ENCODE peak calls at places on chromosome 15, in six cellular contexts. Z, R, D, V, G and I are unnamed samples.

GRCh38 chr15:100725121-100726069 is 123.0 kb downstream of the ASB7 start:
- DNase-seq in Z (no peak), R (no peak), D (peak; percentile 95), G (no peak), V (no peak), I (peak; percentile 84)

GRCh38 chr15:69648215-69648614 is 195.6 kb downstream of the RPLP1 start:
- DNase-seq in V (no peak), Z (no peak), G (no peak), D (no peak), R (no peak), I (no peak)

GRCh38 chr15:57992761-57993295 is 72.7 kb downstream of the ALDH1A2 start:
- DNase-seq in R (no peak), G (no peak), Z (no peak), D (no peak), V (no peak), I (no peak)

GRCh38 chr15:32856753-32857152 is 138.9 kb downstream of the GREM1 start:
- DNase-seq in R (no peak), Z (no peak), V (no peak), G (no peak), D (peak; percentile 96), I (no peak)

GRCh38 chr15:55254916-55255679 is 34.5 kb downstream of the RAB27A start:
- DNase-seq in R (no peak), G (no peak), V (no peak), D (no peak), Z (no peak), I (no peak)

GRCh38 chr15:86231864-86232801 is 152.5 kb downstream of the AGBL1 start:
- DNase-seq in R (no peak), Z (peak; percentile 28), V (no peak), D (peak; percentile 31), G (no peak), I (no peak)

GRCh38 chr15:62619105-62619504 is 423.4 kb upstream of the TPM1 start:
- DNase-seq in V (no peak), D (peak; percentile 43), G (no peak), R (no peak), Z (no peak), I (no peak)

GRCh38 chr15:70566047-70566835 is 197.1 kb downstream of the UACA start:
- DNase-seq in V (no peak), D (peak; percentile 25), G (no peak), R (no peak), Z (no peak), I (no peak)

GRCh38 chr15:94205366-94205765 is 26.0 kb upstream of the MCTP2 start:
- DNase-seq in D (peak; percentile 17), Z (no peak), R (no peak), V (peak; percentile 50), G (no peak), I (no peak)

GRCh38 chr15:88529021-88529630 is 17.4 kb downstream of the DET1 start:
- DNase-seq in Z (no peak), D (no peak), G (no peak), V (peak; percentile 11), R (no peak), I (no peak)

GRCh38 chr15:65812921-65813320 is 20.8 kb upstream of the DENND4A start:
- DNase-seq in V (no peak), G (no peak), D (no peak), Z (no peak), R (no peak), I (no peak)

GRCh38 chr15:69988541-69989225 is 109.0 kb downstream of the TLE3 start:
- DNase-seq in G (no peak), D (no peak), Z (no peak), R (no peak), V (no peak), I (no peak)

GRCh38 chr15:51731549-51732267 is 5.7 kb downstream of the LYSMD2 start:
- DNase-seq in G (no peak), D (peak; percentile 50), V (no peak), R (no peak), Z (no peak), I (no peak)

GRCh38 chr15:31484369-31484951 is 157.8 kb downstream of the KLF13 start:
- DNase-seq in V (no peak), Z (no peak), R (no peak), D (no peak), G (no peak), I (no peak)

GRCh38 chr15:22237891-22238275 is 157.6 kb downstream of the OR4M2 start:
- DNase-seq in G (no peak), R (peak; percentile 68), D (no peak), V (no peak), Z (no peak), I (no peak)

GRCh38 chr15:76979996-76980520 is 14.9 kb upstream of the PSTPIP1 start:
- DNase-seq in V (no peak), D (no peak), R (no peak), Z (no peak), G (no peak), I (no peak)

GRCh38 chr15:75921732-75922703 is 18.3 kb downstream of the FBXO22 start:
- DNase-seq in V (no peak), D (peak; percentile 60), G (peak; percentile 33), R (no peak), Z (peak; percentile 63), I (no peak)

GRCh38 chr15:37425541-37425940 is 325.2 kb upstream of the MEIS2 start:
- DNase-seq in R (no peak), G (no peak), V (no peak), D (peak; percentile 57), Z (no peak), I (no peak)

GRCh38 chr15:68464451-68465090 is 32.6 kb upstream of the ITGA11 start:
- DNase-seq in D (peak; percentile 67), G (no peak), Z (no peak), V (no peak), R (no peak), I (no peak)

GRCh38 chr15:83498801-83499200 is 51.7 kb downstream of the SH3GL3 start:
- DNase-seq in V (no peak), G (no peak), R (no peak), D (no peak), Z (no peak), I (no peak)

GRCh38 chr15:50304856-50305255 is 39.3 kb upstream of the HDC start:
- DNase-seq in V (no peak), G (no peak), Z (no peak), R (no peak), D (no peak), I (no peak)

GRCh38 chr15:46309914-46310313 is 675.1 kb downstream of the SQOR start:
- DNase-seq in G (no peak), D (no peak), R (no peak), V (no peak), Z (peak; percentile 46), I (no peak)

GRCh38 chr15:77013786-77014136 is 18.8 kb downstream of the PSTPIP1 start:
- DNase-seq in D (no peak), G (no peak), Z (no peak), R (peak; percentile 90), V (no peak), I (no peak)

GRCh38 chr15:57861805-57862586 is 155.5 kb downstream of the POLR2M start:
- DNase-seq in R (no peak), Z (no peak), V (no peak), D (peak; percentile 86), G (no peak), I (peak; percentile 31)

GRCh38 chr15:42385206-42385979 is 26.1 kb downstream of the CAPN3 start:
- DNase-seq in Z (peak; percentile 73), V (peak; percentile 28), R (no peak), G (no peak), D (peak; percentile 23), I (no peak)
- TF ChIP-seq CTCF in Z (peak; percentile 89), V (peak; percentile 82), R (no peak), G (peak; percentile 72), D (peak; percentile 43), I (peak; percentile 77)

GRCh38 chr15:90420488-90420850 is 32.4 kb downstream of the IQGAP1 start:
- DNase-seq in D (no peak), V (no peak), G (no peak), R (no peak), Z (no peak), I (no peak)

GRCh38 chr15:90419738-90420487 is 31.9 kb downstream of the IQGAP1 start:
- DNase-seq in V (no peak), D (peak; percentile 93), G (no peak), Z (no peak), R (no peak), I (no peak)

GRCh38 chr15:90423920-90424319 is 35.9 kb downstream of the IQGAP1 start:
- DNase-seq in D (no peak), Z (no peak), G (no peak), V (no peak), R (no peak), I (no peak)

GRCh38 chr15:90421527-90421926 is 33.5 kb downstream of the IQGAP1 start:
- DNase-seq in Z (no peak), G (no peak), D (no peak), R (no peak), V (no peak), I (no peak)

GRCh38 chr15:90422043-90422442 is 34.0 kb downstream of the IQGAP1 start:
- DNase-seq in G (no peak), Z (no peak), D (no peak), V (no peak), R (no peak), I (no peak)
- H3K27me3 ChIP-seq in G (no peaks in the 10 kb centered on the region), Z (no peaks in the 10 kb centered on the region), D (no peaks in the 10 kb centered on the region), V (no peaks in the 10 kb centered on the region), R (no peaks in the 10 kb centered on the region), I (no peaks in the 10 kb centered on the region)

GRCh38 chr15:98422086-98422478 is 226.3 kb upstream of the IGF1R start:
- DNase-seq in G (no peak), R (no peak), V (no peak), Z (no peak), D (no peak), I (no peak)

GRCh38 chr15:98419173-98419814 is 229.0 kb upstream of the IGF1R start:
- DNase-seq in R (no peak), D (no peak), G (no peak), Z (no peak), V (no peak), I (no peak)

GRCh38 chr15:98417346-98417745 is 231.0 kb upstream of the IGF1R start:
- DNase-seq in G (no peak), V (no peak), R (no peak), Z (no peak), D (no peak), I (no peak)

GRCh38 chr15:98421419-98422085 is 226.8 kb upstream of the IGF1R start:
- DNase-seq in Z (peak; percentile 56), G (no peak), R (peak; percentile 89), D (peak; percentile 23), V (peak; percentile 28), I (no peak)

GRCh38 chr15:98420837-98421236 is 227.5 kb upstream of the IGF1R start:
- DNase-seq in Z (no peak), R (no peak), V (no peak), D (no peak), G (no peak), I (no peak)
- TF ChIP-seq CTCF in Z (no peak), R (no peak), V (no peak), D (no peak), G (no peak), I (no peak)

DNA sequence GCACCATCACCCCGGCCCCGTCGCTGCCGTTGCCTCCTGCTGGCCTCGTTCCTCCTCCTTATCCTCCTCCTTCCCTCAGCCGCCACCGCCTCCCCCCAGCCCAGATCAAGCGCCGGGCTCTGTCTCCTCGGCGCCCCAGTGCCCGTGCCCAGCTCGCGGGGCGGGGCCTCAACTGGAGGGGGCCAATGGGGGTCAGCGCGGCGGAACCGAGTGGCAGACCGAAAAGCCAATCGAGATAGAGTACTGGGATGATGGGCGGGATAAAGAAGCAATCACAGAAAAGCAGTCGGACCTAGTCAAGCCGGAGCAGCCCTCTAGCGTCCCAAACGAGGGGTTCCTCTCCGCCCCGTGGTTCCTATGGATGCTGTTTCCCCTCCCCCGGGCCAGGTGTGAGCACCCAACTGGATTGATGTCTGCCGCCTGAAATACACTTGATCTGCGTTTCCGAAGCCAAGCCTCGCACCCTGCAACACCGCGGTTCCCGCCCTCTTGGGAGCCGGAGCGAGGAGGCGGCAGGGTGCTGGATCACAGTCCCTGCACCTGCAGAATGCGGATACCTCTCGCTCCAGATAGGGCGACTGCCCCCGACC is at the start of gene FRMD5:
- DNase-seq in G (peak; percentile 61), R (peak; percentile 90), Z (peak; percentile 96), V (no peak), D (peak; percentile 96), I (peak; percentile 65)
- H3K27me3 ChIP-seq in G (no peaks in the 10 kb centered on the region), R (peaks cover 74% of the 10 kb centered on the region), Z (no peaks in the 10 kb centered on the region), V (peaks cover 49% of the 10 kb centered on the region), D (no peaks in the 10 kb centered on the region), I (no peaks in the 10 kb centered on the region)